ENCODE peak calls at places on chromosome 20, in five cellular contexts. J is GM12878, W is K562, C is HepG2, S is SK-N-SH. P is an unnamed sample.

GRCh38 chr20:14580426-14581074 is 243.1 kb upstream of the FLRT3 start:
- DNase-seq in J (no peak), W (no peak), C (no peak), S (no peak), P (no peak)

GRCh38 chr20:36483919-36484808 is 57.2 kb upstream of the MYL9 start:
- DNase-seq in J (no peak), W (no peak), C (no peak), S (peak), P (no peak)

GRCh38 chr20:62198931-62199330 is 16.1 kb downstream of the MTG2 start:
- DNase-seq in J (no peak), W (no peak), C (no peak), S (no peak), P (no peak)

GRCh38 chr20:38217791-38218565 is 42.6 kb downstream of the KIAA1755 start:
- DNase-seq in J (no peak), W (peak), C (peak), S (peak), P (no peak)

GRCh38 chr20:59996112-59996511 is 37.9 kb downstream of the CDH26 start:
- DNase-seq in J (no peak), W (no peak), C (no peak), S (no peak), P (no peak)

GRCh38 chr20:53763707-53764415 is 170.2 kb upstream of the ZNF217 start:
- DNase-seq in J (no peak), W (no peak), C (peak), S (no peak), P (no peak)

GRCh38 chr20:38128691-38129090 is 36.4 kb downstream of the TGM2 start:
- DNase-seq in J (no peak), W (no peak), C (no peak), S (no peak), P (no peak)

GRCh38 chr20:18662279-18662678 is 74.4 kb downstream of the DTD1 start:
- DNase-seq in J (peak), W (no peak), C (peak), S (no peak), P (no peak)

GRCh38 chr20:6812530-6812929 is 45.0 kb downstream of the BMP2 start:
- DNase-seq in J (no peak), W (no peak), C (no peak), S (no peak), P (no peak)

DNA sequence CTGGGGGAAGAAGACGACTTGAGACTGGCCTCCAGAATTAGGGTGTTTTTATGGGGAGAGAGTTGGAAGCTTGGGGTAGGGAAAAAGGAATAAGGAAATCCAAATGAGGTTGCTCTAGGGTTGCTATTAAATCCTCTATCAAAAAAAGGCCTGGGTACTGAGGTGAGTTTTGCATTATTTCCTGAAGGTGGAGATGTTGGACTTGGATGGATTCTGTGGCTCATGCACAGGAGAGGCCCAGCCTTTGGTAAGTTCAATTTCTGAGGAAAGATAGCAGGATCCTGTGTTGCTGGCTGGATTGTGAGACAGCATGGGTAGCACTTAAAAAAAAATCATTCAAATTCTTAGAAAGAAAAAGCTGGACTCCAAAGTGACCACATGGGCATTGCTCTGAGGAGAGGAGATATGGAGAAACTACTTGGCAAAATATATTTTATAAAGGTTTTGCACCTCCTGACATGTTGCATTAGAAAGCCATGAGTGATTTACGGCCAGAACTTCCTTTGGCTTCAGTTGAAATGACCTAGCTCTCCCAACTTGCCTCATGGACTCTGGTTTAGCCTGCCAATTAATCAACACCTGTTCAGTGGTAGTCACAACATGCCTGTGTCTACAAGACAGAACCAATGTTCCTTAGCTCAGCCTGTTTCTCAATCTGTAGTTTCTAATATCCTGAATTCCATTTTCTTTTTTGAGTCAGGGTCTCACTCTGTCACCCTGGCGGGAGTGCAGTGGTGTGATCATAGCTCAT is 152.1 kb upstream of the RALGAPA2 start:
- DNase-seq in J (no peak), W (no peak), C (peak), S (no peak), P (no peak)
- TF ChIP-seq CTCF in J (no peak), W (peak), C (peak), S (peak), P (no peak)

DNA sequence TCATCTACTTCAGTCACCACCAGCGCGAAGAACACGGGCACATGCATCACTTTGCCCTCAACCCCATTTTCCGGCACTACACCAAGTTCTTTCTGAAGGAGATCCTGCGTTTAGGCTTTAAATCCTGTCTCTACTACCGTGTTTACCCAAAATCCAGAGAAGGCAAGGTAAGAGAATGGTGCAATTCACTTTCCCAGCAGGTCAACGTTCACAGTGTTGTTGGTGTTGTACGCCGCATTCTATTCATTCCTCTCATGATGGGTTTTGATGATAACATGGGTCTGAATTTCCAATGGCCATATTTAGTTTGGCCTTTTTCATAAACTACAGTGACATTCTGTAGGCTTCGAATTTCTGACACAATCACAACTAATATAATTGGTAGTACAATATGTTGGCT is 144.3 kb downstream of the CFAP61 start:
- DNase-seq in J (no peak), W (no peak), C (peak), S (no peak), P (no peak)
- TF ChIP-seq GABPA in J (no peak), W (no peak), C (no peak), S (no peak), P (no peak)

GRCh38 chr20:24045621-24046020 is 57.0 kb upstream of the GGTLC1 start:
- DNase-seq in J (no peak), W (no peak), C (no peak), S (no peak), P (no peak)

GRCh38 chr20:24049081-24049480 is 60.5 kb upstream of the GGTLC1 start:
- DNase-seq in J (no peak), W (no peak), C (no peak), S (no peak), P (no peak)

GRCh38 chr20:24048014-24048611 is 59.5 kb upstream of the GGTLC1 start:
- DNase-seq in J (no peak), W (no peak), C (no peak), S (no peak), P (no peak)

GRCh38 chr20:24050119-24050518 is 61.5 kb upstream of the GGTLC1 start:
- DNase-seq in J (no peak), W (no peak), C (no peak), S (no peak), P (no peak)

DNA sequence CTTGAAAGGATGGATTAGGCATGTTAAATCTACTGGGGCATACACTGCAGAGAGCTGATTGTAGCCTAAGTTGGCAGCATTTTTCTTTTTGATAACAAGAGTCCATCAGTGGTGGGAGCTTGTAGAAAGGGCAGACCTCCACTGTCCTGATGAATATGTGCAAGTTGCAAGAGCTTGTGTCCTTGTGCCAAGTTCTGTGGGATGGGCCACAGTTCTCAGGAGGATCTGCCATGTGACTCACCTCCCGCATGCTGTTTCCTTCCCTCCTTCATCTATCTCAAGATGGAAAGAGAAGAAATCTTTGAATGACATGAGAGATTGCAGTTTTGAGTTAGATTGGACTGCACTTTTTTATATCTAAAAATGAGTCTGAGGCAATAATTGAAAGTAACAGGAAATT is 58.3 kb upstream of the GGTLC1 start:
- DNase-seq in J (no peak), W (no peak), C (no peak), S (no peak), P (no peak)
- TF ChIP-seq REST in J (no peak), W (no peak), C (no peak), S (no peak), P (no peak)

GRCh38 chr20:25195014-25195961 is at the start of gene ENTPD6:
- DNase-seq in J (peak), W (peak), C (peak), S (peak), P (peak)
- TF ChIP-seq CTCF in J (peak), W (peak), C (peak), S (peak), P (no peak)

GRCh38 chr20:64189530-64189966 is 25.3 kb downstream of the MYT1 start:
- DNase-seq in J (no peak), W (no peak), C (no peak), S (no peak), P (no peak)

GRCh38 chr20:64193058-64193457 is 28.8 kb downstream of the MYT1 start:
- DNase-seq in J (no peak), W (no peak), C (no peak), S (no peak), P (no peak)

GRCh38 chr20:64189986-64190385 is 25.7 kb downstream of the MYT1 start:
- DNase-seq in J (no peak), W (no peak), C (no peak), S (no peak), P (no peak)

GRCh38 chr20:64192406-64192805 is 28.2 kb downstream of the MYT1 start:
- DNase-seq in J (no peak), W (peak), C (no peak), S (no peak), P (no peak)

DNA sequence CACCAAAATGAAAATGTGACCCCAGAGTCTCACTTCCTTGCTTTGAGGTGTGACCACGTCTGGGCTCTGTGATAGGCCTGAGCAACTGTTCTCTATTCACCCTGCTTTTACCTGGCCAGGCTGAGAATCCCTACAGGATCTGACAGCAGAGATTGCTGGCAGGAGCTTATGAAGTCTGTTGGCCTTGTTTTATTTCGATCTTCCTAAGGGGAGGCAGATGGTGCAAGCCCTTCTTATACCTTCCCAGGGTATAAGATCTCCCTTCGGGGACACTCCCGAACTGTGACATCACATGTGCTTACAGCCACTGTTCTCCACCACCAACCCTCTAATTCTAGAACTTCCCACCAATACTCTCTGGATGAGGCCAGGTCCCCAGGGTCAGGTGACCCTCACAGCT is 26.8 kb downstream of the MYT1 start:
- DNase-seq in J (no peak), W (no peak), C (no peak), S (no peak), P (no peak)
- TF ChIP-seq GABPA in J (no peak), W (no peak), C (no peak), S (no peak), P (no peak)

GRCh38 chr20:5171074-5171789 is 44.4 kb downstream of the CDS2 start:
- DNase-seq in J (no peak), W (no peak), C (no peak), S (no peak), P (no peak)
- TF ChIP-seq REST in J (no peak), W (no peak), C (no peak), S (no peak), P (no peak)

DNA sequence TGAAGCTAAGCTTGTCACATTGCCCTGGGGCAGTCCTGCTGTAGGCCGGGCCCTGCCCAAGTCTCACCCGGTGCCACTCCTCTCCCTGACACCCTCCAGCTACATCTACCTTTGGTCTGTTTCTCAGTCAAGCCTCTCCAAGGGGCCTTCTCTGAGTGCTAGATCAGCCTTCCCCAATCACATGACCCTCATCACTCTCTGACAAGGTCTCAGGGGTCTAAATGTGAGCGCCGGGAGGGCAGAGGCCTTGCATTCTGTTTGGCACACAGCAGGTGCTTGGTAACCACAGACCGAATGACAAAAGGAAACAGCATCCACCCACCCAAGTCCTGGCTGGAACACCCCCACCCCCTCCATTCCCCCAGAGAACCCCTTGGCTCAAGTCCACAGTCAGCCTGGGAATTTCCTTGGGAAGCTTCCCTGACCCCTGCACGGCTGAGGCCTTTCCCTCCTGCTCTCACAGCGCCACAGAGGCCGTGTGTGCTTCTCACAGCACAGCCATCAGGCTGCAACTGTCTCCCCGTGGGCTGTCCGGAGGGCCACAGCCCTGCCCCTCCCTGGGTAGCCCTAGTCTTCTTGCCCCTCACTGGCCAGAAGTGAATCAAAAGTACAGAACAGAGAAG is 32.9 kb downstream of the PKIG start:
- DNase-seq in J (no peak), W (no peak), C (no peak), S (no peak), P (no peak)
- TF ChIP-seq CTCF in J (no peak), W (no peak), C (no peak), S (no peak), P (no peak)

P was measured in HL-60.